ENCODE peak calls at places on chromosomes 3 and 15, in six cellular contexts. C is fibroblast of gingiva, K is NCI-H510A treated with DMSO at 0.1 percent for 48 hours, F is GM18507, V is glutamatergic neuron, L is occipital lobe. Q is an unnamed sample.

GRCh38 chr3:6112546-6112945 is 748.4 kb upstream of the GRM7 start:
- DNase-seq in C (no peak), K (no peak), F (no peak), V (no peak), L (no peak), Q (no peak)

GRCh38 chr3:165919284-165919683 is 82.1 kb upstream of the BCHE start:
- DNase-seq in C (no peak), K (no peak), F (no peak), V (no peak), L (no peak), Q (no peak)

GRCh38 chr3:188097786-188098185 is 56.2 kb upstream of the LPP start:
- DNase-seq in C (no peak), K (no peak), F (no peak), V (no peak), L (no peak), Q (no peak)

GRCh38 chr3:61299343-61299742 is 48.1 kb upstream of the FHIT start:
- DNase-seq in C (no peak), K (no peak), F (no peak), V (no peak), L (no peak), Q (no peak)

GRCh38 chr15:40441012-40441735 is 421 bp downstream of the BAHD1 start:
- DNase-seq in C (no peak), K (no peak), F (no peak), V (peak), L (no peak), Q (no peak)

GRCh38 chr15:80709542-80709941 is 14.4 kb downstream of the ABHD17C start:
- DNase-seq in C (no peak), K (peak), F (no peak), V (no peak), L (no peak), Q (no peak)

GRCh38 chr3:146117406-146118285 is 43.3 kb downstream of the PLOD2 start:
- DNase-seq in C (peak), K (no peak), F (no peak), V (no peak), L (no peak), Q (no peak)

GRCh38 chr15:48059786-48060185 is 61.0 kb upstream of the SLC24A5 start:
- DNase-seq in C (peak), K (no peak), F (no peak), V (no peak), L (peak), Q (no peak)

GRCh38 chr3:181839915-181840295 is 128.2 kb downstream of the SOX2 start:
- DNase-seq in C (no peak), K (peak), F (no peak), V (no peak), L (no peak), Q (no peak)

GRCh38 chr3:39343076-39343717 is 13.7 kb downstream of the CCR8 start:
- DNase-seq in C (no peak), K (no peak), F (no peak), V (no peak), L (no peak), Q (no peak)

GRCh38 chr3:120177151-120177550 is 82.9 kb upstream of the GSK3B start:
- DNase-seq in C (peak), K (peak), F (no peak), V (no peak), L (no peak), Q (no peak)

GRCh38 chr3:12179441-12179840 is 20.7 kb upstream of the TIMP4 start:
- DNase-seq in C (no peak), K (no peak), F (no peak), V (no peak), L (no peak), Q (no peak)

GRCh38 chr3:53104762-53105161 is 25.5 kb downstream of the RFT1 start:
- DNase-seq in C (no peak), K (no peak), F (no peak), V (no peak), L (no peak), Q (no peak)

GRCh38 chr3:194134231-194134756 is 1.7 kb upstream of the HES1 start:
- DNase-seq in C (peak), K (no peak), F (no peak), V (peak), L (peak), Q (no peak)

Q was measured in caudate nucleus.